ENCODE peak calls at places on chromosomes 1 and 21, in nine cellular contexts. A is naive thymus-derived CD4-positive, alpha-beta T cell; M is pancreas; F is right lobe of liver; R is endodermal cell; L is effector memory CD4-positive, alpha-beta T cell; O is lower lobe of right lung; V is CD8-positive, alpha-beta T cell; X is PC-9. S is an unnamed sample.

GRCh38 chr1:59699227-59699847 is 115.4 kb upstream of the HOOK1 start:
- DNase-seq in A (peak), M (no peak), F (no peak), R (no peak), L (peak), O (no peak), V (no peak), X (peak), S (no peak)

GRCh38 chr1:240027059-240027462 is 64.6 kb upstream of the FMN2 start:
- DNase-seq in A (no peak), M (no peak), F (no peak), R (peak), L (no peak), O (no peak), V (no peak), X (peak), S (no peak)

GRCh38 chr1:99970713-99971255 is 988 bp downstream of the SLC35A3 start:
- DNase-seq in A (no peak), M (no peak), F (no peak), R (no peak), L (no peak), O (no peak), V (no peak), X (no peak), S (no peak)

GRCh38 chr1:225657462-225657989 is 4.6 kb upstream of the ENAH start:
- DNase-seq in A (no peak), M (no peak), F (no peak), R (no peak), L (no peak), O (no peak), V (no peak), X (peak), S (no peak)

GRCh38 chr1:171984850-171985485 is 143.7 kb downstream of the DNM3 start:
- DNase-seq in A (peak), M (no peak), F (no peak), R (no peak), L (no peak), O (no peak), V (no peak), X (no peak), S (no peak)

GRCh38 chr1:66737836-66738235 is 14.4 kb upstream of the DYNLT5 start:
- DNase-seq in A (no peak), M (no peak), F (no peak), R (no peak), L (no peak), O (no peak), V (no peak), X (no peak), S (no peak)

GRCh38 chr1:27341525-27342252 is at the start of gene SYTL1:
- DNase-seq in A (peak), M (peak), F (no peak), R (peak), L (peak), O (peak), V (peak), X (peak), S (peak)

GRCh38 chr1:69139007-69139406 is 428.7 kb upstream of the LRRC7 start:
- DNase-seq in A (no peak), M (no peak), F (no peak), R (no peak), L (no peak), O (no peak), V (no peak), X (no peak), S (peak)

GRCh38 chr1:204104331-204105222 is 31.7 kb downstream of the SOX13 start:
- DNase-seq in A (no peak), M (no peak), F (no peak), R (no peak), L (no peak), O (no peak), V (no peak), X (peak), S (peak)

GRCh38 chr1:55214214-55214902 is 806 bp downstream of the USP24 start:
- DNase-seq in A (no peak), M (peak), F (peak), R (peak), L (peak), O (peak), V (no peak), X (peak), S (peak)

GRCh38 chr21:14616303-14617039 is 70.4 kb upstream of the SAMSN1 start:
- DNase-seq in A (no peak), M (no peak), F (no peak), R (no peak), L (no peak), O (no peak), V (no peak), X (no peak), S (no peak)

GRCh38 chr21:29798840-29799239 is 141.0 kb downstream of the GRIK1 start:
- DNase-seq in A (no peak), M (no peak), F (no peak), R (no peak), L (no peak), O (no peak), V (no peak), X (no peak), S (no peak)

GRCh38 chr1:228303596-228303995 is 95.8 kb downstream of the OBSCN start:
- DNase-seq in A (no peak), M (no peak), F (peak), R (no peak), L (no peak), O (peak), V (no peak), X (no peak), S (no peak)

GRCh38 chr21:41947596-41948403 is 6.0 kb downstream of the C2CD2 start:
- DNase-seq in A (no peak), M (no peak), F (no peak), R (no peak), L (no peak), O (no peak), V (no peak), X (no peak), S (peak)

GRCh38 chr1:217089239-217090014 is 366.2 kb upstream of the ESRRG start:
- DNase-seq in A (no peak), M (peak), F (no peak), R (peak), L (no peak), O (no peak), V (no peak), X (no peak), S (peak)

GRCh38 chr1:63626222-63626621 is 33.0 kb downstream of the PGM1 start:
- DNase-seq in A (no peak), M (no peak), F (no peak), R (no peak), L (no peak), O (no peak), V (no peak), X (no peak), S (no peak)

GRCh38 chr1:223248001-223248786 is 105.1 kb upstream of the TLR5 start:
- DNase-seq in A (no peak), M (no peak), F (no peak), R (no peak), L (no peak), O (no peak), V (no peak), X (no peak), S (no peak)

GRCh38 chr1:231053493-231054162 is 13.6 kb upstream of the FAM89A start:
- DNase-seq in A (no peak), M (peak), F (peak), R (no peak), L (no peak), O (no peak), V (no peak), X (no peak), S (peak)

GRCh38 chr1:177780096-177780700 is 189.7 kb downstream of the SEC16B start:
- DNase-seq in A (no peak), M (no peak), F (no peak), R (peak), L (no peak), O (no peak), V (no peak), X (no peak), S (no peak)
- H3K27ac ChIP-seq in A (no peak), M (no peak), F (no peak), R (no peak), L (no peak), O (no peak), V (no peak), X (no peak), S (no peak)

DNA sequence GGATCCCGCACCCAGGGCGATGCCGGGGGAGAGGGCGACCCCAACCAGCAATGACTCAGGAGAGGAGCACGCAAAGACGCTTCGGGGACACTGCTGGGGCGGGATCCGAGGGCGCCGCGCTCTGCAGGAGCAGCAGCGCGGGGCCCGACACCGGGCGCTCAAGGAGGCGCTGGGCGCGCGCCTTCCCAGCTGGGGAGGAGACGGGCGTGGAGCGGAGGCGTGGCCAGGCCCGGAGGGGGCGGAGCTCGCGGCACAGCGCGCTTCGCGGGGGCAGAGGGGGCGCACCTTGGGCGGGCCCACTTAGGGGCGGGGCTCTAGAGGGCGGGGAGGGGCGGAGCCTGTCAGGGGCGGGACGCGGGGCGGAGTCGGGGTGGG is 369 bp downstream of the SUMO3 start:
- DNase-seq in A (peak), M (peak), F (peak), R (peak), L (peak), O (peak), V (peak), X (peak), S (peak)
- H3K27ac ChIP-seq in A (peak), M (peak), F (no peak), R (no peak), L (no peak), O (peak), V (peak), X (no peak), S (peak)

DNA sequence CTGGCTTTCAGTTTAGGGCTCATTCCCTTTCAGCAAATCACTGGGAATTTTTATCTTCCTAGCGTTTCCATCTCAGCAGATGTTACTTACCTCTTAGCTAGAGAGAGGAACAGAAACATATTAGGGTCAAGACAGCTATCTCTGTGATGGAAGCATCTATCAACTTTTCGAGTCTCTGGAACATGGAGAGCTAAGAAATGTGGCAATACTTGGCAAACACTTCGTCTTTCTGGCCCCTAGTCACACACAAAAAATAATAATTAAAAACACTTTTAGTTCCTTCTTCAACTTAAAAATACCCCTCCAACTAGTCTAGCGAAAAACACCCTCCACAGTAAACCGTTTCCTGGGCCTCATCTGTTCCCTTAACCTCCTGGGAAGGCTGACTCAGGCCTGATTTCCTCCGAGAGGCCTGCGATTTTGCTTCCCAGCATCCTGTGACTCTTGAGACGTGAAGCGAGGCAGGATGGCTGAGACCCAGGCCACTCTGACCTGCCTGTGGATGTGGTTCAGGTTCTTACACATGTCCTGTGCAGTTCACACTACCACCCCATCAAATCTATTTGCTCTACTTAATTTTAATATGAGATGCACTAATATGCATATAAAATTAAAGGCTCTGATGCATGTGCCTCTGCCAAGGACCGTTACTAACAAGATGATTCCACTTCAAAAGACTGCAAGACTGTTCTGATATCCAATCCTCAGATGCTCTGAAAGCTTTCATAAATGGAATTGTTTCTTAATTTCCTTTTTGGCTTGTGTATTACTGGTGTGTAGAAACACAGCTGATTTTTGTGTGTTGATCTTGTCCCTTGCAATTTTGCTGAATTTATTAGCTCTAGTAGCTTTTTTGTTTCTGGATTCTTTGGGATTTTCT is 3.5 kb downstream of the NAV1 start:
- DNase-seq in A (no peak), M (no peak), F (no peak), R (no peak), L (no peak), O (no peak), V (no peak), X (no peak), S (no peak)
- H3K27ac ChIP-seq in A (no peak), M (peak), F (peak), R (no peak), L (no peak), O (peak), V (no peak), X (no peak), S (peak)

GRCh38 chr1:116330846-116331245 is 42.2 kb upstream of the ATP1A1 start:
- DNase-seq in A (no peak), M (no peak), F (no peak), R (no peak), L (no peak), O (no peak), V (no peak), X (no peak), S (no peak)
- H3K27ac ChIP-seq in A (no peak), M (peak), F (no peak), R (no peak), L (no peak), O (peak), V (no peak), X (peak), S (no peak)

GRCh38 chr1:208233546-208233945 is 10.6 kb downstream of the PLXNA2 start:
- DNase-seq in A (no peak), M (peak), F (no peak), R (peak), L (no peak), O (peak), V (no peak), X (no peak), S (no peak)

GRCh38 chr1:208232639-208233038 is 11.5 kb downstream of the PLXNA2 start:
- DNase-seq in A (no peak), M (no peak), F (no peak), R (peak), L (no peak), O (no peak), V (no peak), X (no peak), S (no peak)

GRCh38 chr1:208231929-208232360 is 12.2 kb downstream of the PLXNA2 start:
- DNase-seq in A (no peak), M (peak), F (no peak), R (peak), L (no peak), O (no peak), V (no peak), X (peak), S (no peak)

GRCh38 chr1:208228550-208228949 is 15.6 kb downstream of the PLXNA2 start:
- DNase-seq in A (no peak), M (no peak), F (no peak), R (no peak), L (no peak), O (no peak), V (no peak), X (no peak), S (no peak)

GRCh38 chr1:208230668-208231529 is 13.3 kb downstream of the PLXNA2 start:
- DNase-seq in A (no peak), M (no peak), F (no peak), R (peak), L (no peak), O (peak), V (no peak), X (no peak), S (no peak)
- H3K27ac ChIP-seq in A (no peak), M (no peak), F (no peak), R (peak), L (no peak), O (peak), V (no peak), X (peak), S (no peak)

GRCh38 chr1:113783254-113784103 is 24.2 kb upstream of the PHTF1 start:
- DNase-seq in A (peak), M (no peak), F (no peak), R (no peak), L (peak), O (no peak), V (peak), X (no peak), S (peak)
- H3K27ac ChIP-seq in A (peak), M (peak), F (peak), R (no peak), L (peak), O (peak), V (peak), X (no peak), S (no peak)

S was measured in right cardiac atrium.